ENCODE peak calls at places on chromosome 16, in six cellular contexts. Z is H9, S is IMR-90, V is neuronal stem cell, X is H1, K is trophoblast cell. F is an unnamed sample.

GRCh38 chr16:30356401-30357084 is 1.4 kb upstream of the CD2BP2 start:
- DNase-seq in S (no peak), X (no peak), V (no peak), K (no peak), Z (no peak), F (no peak)

GRCh38 chr16:6977906-6978305 is 354.7 kb upstream of the RBFOX1 start:
- DNase-seq in S (no peak), Z (no peak), X (no peak), K (peak), V (no peak), F (no peak)

GRCh38 chr16:4801962-4802658 is at the start of gene ROGDI:
- DNase-seq in Z (peak), K (peak), V (peak), S (peak), X (peak), F (peak)

GRCh38 chr16:4098496-4098895 is 17.7 kb downstream of the ADCY9 start:
- DNase-seq in X (no peak), K (peak), V (no peak), S (peak), Z (no peak), F (peak)

GRCh38 chr16:57411362-57411976 is 6.9 kb downstream of the CCL17 start:
- DNase-seq in K (no peak), V (no peak), X (no peak), S (no peak), Z (no peak), F (no peak)

GRCh38 chr16:28106467-28106866 is 43.0 kb upstream of the GSG1L start:
- DNase-seq in X (no peak), Z (no peak), S (no peak), K (no peak), V (no peak), F (no peak)

GRCh38 chr16:8905795-8906591 is 23.8 kb downstream of the LITAFD start:
- DNase-seq in X (no peak), V (no peak), Z (peak), S (no peak), K (no peak), F (peak)

GRCh38 chr16:64196444-64196843 is 925.4 kb downstream of the CDH11 start:
- DNase-seq in V (no peak), S (peak), Z (no peak), K (no peak), X (no peak), F (peak)

GRCh38 chr16:8948831-8949230 is 14.9 kb downstream of the USP7 start:
- DNase-seq in K (no peak), S (no peak), X (no peak), Z (no peak), V (no peak), F (no peak)

GRCh38 chr16:17417740-17418139 is 53.0 kb downstream of the XYLT1 start:
- DNase-seq in S (no peak), K (no peak), V (no peak), X (no peak), Z (no peak), F (no peak)

GRCh38 chr16:51025588-51026290 is 125.3 kb downstream of the SALL1 start:
- DNase-seq in Z (no peak), K (no peak), S (no peak), X (no peak), V (no peak), F (no peak)

GRCh38 chr16:75305364-75306101 is 54.1 kb upstream of the BCAR1 start:
- DNase-seq in S (peak), V (no peak), Z (no peak), K (peak), X (no peak), F (peak)

DNA sequence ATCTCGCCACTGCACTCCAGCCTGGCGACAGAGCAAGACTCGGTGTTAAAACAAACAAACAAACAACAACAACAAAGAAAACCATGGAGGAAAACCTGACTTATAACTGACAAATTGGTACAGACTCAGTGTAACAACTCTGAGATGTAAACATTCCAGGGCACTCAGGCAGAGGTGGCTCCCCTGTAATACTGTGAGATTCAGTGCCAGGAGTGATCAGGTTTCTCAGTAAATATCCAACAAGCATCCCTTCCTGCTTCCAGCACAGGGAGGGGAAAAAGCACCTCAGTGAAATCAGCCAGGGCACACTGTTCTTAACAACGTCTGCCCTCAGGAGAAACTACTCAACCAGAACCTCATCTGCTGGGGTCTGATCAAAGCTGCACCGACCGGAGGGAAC is 52.4 kb downstream of the AMFR start:
- DNase-seq in X (no peak), S (peak), K (no peak), Z (no peak), V (no peak), F (no peak)
- H4K91ac ChIP-seq in X (no peak), S (no peak), K (no peak), Z (no peak), V (no peak), F (no peak)

DNA sequence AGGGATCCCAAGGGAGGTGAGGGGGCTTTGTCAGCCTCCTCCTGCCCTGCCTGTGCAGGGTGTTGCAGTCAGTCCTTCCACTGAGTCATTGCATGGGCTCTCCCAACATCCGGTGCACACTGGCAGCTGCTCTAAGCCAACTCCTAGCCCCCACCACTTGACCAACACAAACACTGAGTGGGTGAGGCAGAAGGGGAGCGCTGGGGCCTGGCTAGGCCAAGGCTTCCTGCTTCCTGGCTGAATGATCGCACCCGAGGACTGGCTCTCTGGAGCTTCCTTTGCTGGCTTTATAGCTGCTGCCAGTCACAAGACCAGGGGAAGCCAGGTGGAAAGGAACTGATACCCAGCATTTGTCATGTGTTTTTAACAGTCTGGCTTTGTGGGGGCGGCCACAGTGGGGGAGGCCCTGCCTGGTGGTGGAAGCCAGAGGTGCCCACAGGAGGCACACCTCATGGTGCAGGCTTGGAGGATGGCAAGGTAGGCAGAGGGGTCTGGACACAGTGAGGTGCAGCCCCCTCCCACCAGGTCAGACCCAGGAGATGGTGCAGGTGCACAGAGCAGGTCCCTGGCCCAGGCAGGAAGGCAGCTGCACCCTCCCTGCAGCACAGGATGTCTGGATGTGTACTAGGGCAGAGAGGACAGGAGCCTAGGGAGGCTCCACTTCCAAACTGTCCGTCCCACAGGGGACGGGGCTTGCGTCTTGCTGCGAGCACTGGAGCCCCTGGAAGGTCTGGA is 6.9 kb downstream of the MPG start:
- DNase-seq in X (no peak), S (peak), K (peak), Z (no peak), V (no peak), F (peak)
- H4K91ac ChIP-seq in X (no peak), S (peak), K (no peak), Z (no peak), V (no peak), F (peak)

GRCh38 chr16:21260870-21261791 is 17.0 kb downstream of the CRYM start:
- DNase-seq in Z (no peak), S (peak), V (no peak), K (no peak), X (no peak), F (peak)
- H4K91ac ChIP-seq in Z (no peak), S (no peak), V (no peak), K (no peak), X (no peak), F (no peak)

GRCh38 chr16:84120023-84120422 is 3.3 kb upstream of the MBTPS1 start:
- DNase-seq in X (no peak), Z (no peak), S (no peak), K (no peak), V (no peak), F (no peak)
- H4K91ac ChIP-seq in X (no peak), Z (no peak), S (no peak), K (no peak), V (no peak), F (no peak)

GRCh38 chr16:84253173-84253572 is 13.4 kb upstream of the KCNG4 start:
- DNase-seq in K (no peak), V (no peak), S (no peak), X (no peak), Z (no peak), F (no peak)
- H4K91ac ChIP-seq in K (no peak), V (no peak), S (no peak), X (no peak), Z (no peak), F (no peak)

DNA sequence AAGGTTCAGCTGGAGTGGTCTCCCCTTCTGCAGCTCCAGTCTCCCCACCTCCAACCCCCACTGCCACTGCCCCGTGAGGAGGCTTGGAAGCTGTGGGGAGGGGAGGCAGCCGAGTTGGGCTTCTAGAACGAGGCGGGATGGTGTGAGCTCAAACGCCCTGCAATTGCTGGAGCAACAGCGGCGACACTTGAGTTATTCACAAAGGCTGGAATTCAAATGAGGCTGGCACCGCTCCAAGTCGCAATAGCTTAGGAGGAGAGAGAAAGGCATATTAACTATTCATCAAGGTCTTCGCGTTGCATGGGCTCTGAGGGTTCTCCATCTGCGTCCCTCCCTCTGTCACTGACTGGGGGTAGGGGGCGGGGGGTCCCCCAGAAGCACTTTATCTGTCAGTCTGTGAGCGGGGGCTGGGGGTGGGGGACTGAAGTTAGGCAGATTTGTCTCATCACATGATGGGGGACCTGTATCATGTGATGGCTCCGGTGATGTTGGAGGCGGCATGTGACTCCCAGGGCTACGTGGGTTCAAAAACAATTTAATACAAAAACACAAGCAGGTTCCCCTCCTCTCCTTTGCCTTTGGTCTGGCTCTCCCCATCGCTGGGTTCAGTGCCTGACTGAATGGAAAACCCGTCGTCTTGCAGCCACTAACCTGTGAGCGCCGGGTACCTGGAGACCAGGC is 70.5 kb downstream of the RBBP6 start:
- DNase-seq in S (peak), K (peak), Z (peak), V (peak), X (no peak), F (peak)
- H4K91ac ChIP-seq in S (no peak), K (no peak), Z (no peak), V (no peak), X (peak), F (peak)

DNA sequence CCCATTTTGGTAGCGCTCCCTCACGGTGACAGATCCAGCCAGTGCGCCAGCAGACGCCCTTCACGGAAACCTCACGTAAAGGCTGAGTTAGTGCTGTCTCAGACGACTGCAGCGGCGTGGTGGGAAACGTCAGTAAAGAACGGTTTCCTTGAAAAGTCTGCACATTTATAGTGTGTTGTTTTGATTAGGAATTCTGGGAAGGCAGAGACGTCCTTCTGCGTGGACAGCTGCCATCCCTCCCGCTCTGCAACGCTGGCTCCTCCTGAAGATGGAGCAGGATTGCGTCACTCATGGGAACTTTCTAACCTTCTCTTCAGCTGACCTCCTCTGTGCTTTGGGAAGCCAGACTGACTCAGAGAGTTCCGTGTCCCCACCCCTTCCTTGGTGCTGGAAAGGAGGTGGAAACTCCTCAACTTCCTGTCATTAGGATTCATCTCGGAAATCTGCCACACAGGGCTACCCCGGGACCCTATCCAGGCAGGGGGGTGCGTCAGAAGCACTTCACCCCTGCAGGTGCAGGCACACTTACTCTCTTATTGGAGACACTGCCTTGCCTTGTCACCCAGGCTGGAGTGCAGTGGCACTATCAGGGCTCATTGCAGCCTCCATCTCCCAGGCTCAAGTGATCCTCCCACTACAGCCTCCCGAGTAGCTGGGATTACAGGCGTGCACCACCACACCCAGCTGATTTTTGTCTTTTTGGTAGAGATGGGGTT is 24.3 kb upstream of the CRISPLD2 start:
- DNase-seq in X (no peak), Z (no peak), V (no peak), S (peak), K (peak), F (peak)
- H4K91ac ChIP-seq in X (no peak), Z (no peak), V (no peak), S (peak), K (no peak), F (no peak)

GRCh38 chr16:14106457-14106856 is 35.3 kb downstream of the MRTFB start:
- DNase-seq in X (no peak), Z (no peak), K (no peak), S (peak), V (no peak), F (no peak)
- H4K91ac ChIP-seq in X (no peak), Z (no peak), K (no peak), S (no peak), V (no peak), F (no peak)

GRCh38 chr16:69932228-69932627 is 18.9 kb upstream of the CLEC18A start:
- DNase-seq in S (no peak), V (no peak), X (no peak), K (no peak), Z (no peak), F (no peak)
- H4K91ac ChIP-seq in S (no peak), V (no peak), X (no peak), K (no peak), Z (no peak), F (no peak)

GRCh38 chr16:54679531-54679930 is 251.1 kb upstream of the IRX5 start:
- DNase-seq in K (peak), Z (no peak), V (no peak), X (no peak), S (no peak), F (no peak)
- H4K91ac ChIP-seq in K (no peak), Z (no peak), V (no peak), X (no peak), S (no peak), F (no peak)

F was measured in mesenchymal stem cell.